ENCODE peak calls at places on chromosomes 2 and 18, in seven cellular contexts. One of them, this sample, is unnamed.

GRCh38 chr2:71667256-71668182 is 214.2 kb downstream of the DYSF start:
- DNase-seq in neural crest cell: peak
- DNase-seq in A549: no peak
- DNase-seq in HCT116: no peak
- DNase-seq in dorsolateral prefrontal cortex: no peak
- DNase-seq in psoas muscle: no peak
- DNase-seq in coronary artery: no peak
- DNase-seq in this sample: no peak

GRCh38 chr2:96802721-96803120 is 13.3 kb upstream of the CNNM3 start:
- DNase-seq in neural crest cell: no peak
- DNase-seq in A549: no peak
- DNase-seq in HCT116: no peak
- DNase-seq in dorsolateral prefrontal cortex: no peak
- DNase-seq in psoas muscle: peak
- DNase-seq in coronary artery: no peak
- DNase-seq in this sample: no peak

GRCh38 chr2:200188851-200189250 is 117.6 kb upstream of the SPATS2L start:
- DNase-seq in neural crest cell: no peak
- DNase-seq in A549: no peak
- DNase-seq in HCT116: no peak
- DNase-seq in dorsolateral prefrontal cortex: no peak
- DNase-seq in psoas muscle: no peak
- DNase-seq in coronary artery: no peak
- DNase-seq in this sample: no peak

GRCh38 chr2:121527009-121527682 is 3.5 kb upstream of the RNU4ATAC start:
- DNase-seq in neural crest cell: no peak
- DNase-seq in A549: no peak
- DNase-seq in HCT116: no peak
- DNase-seq in dorsolateral prefrontal cortex: no peak
- DNase-seq in psoas muscle: no peak
- DNase-seq in coronary artery: no peak
- DNase-seq in this sample: no peak

GRCh38 chr2:170813611-170814550 is 2.8 kb upstream of the GAD1 start:
- DNase-seq in neural crest cell: peak
- DNase-seq in A549: peak
- DNase-seq in HCT116: no peak
- DNase-seq in dorsolateral prefrontal cortex: no peak
- DNase-seq in psoas muscle: no peak
- DNase-seq in coronary artery: no peak
- DNase-seq in this sample: no peak

GRCh38 chr2:78145997-78146722 is 624.0 kb upstream of the LRRTM4 start:
- DNase-seq in neural crest cell: no peak
- DNase-seq in A549: no peak
- DNase-seq in HCT116: no peak
- DNase-seq in dorsolateral prefrontal cortex: no peak
- DNase-seq in psoas muscle: no peak
- DNase-seq in coronary artery: no peak
- DNase-seq in this sample: no peak

GRCh38 chr2:40653829-40654228 is 201.9 kb upstream of the SLC8A1 start:
- DNase-seq in neural crest cell: no peak
- DNase-seq in A549: no peak
- DNase-seq in HCT116: no peak
- DNase-seq in dorsolateral prefrontal cortex: no peak
- DNase-seq in psoas muscle: no peak
- DNase-seq in coronary artery: no peak
- DNase-seq in this sample: no peak

GRCh38 chr18:58669731-58670379 is 1.4 kb upstream of the MALT1 start:
- DNase-seq in neural crest cell: no peak
- DNase-seq in A549: peak
- DNase-seq in HCT116: peak
- DNase-seq in dorsolateral prefrontal cortex: no peak
- DNase-seq in psoas muscle: no peak
- DNase-seq in coronary artery: no peak
- DNase-seq in this sample: no peak

GRCh38 chr2:10424051-10424450 is 24.1 kb downstream of the ODC1 start:
- DNase-seq in neural crest cell: no peak
- DNase-seq in A549: no peak
- DNase-seq in HCT116: no peak
- DNase-seq in dorsolateral prefrontal cortex: no peak
- DNase-seq in psoas muscle: no peak
- DNase-seq in coronary artery: no peak
- DNase-seq in this sample: no peak

GRCh38 chr2:236180831-236181453 is 12.8 kb upstream of the GBX2 start:
- DNase-seq in neural crest cell: peak
- DNase-seq in A549: peak
- DNase-seq in HCT116: peak
- DNase-seq in dorsolateral prefrontal cortex: no peak
- DNase-seq in psoas muscle: no peak
- DNase-seq in coronary artery: peak
- DNase-seq in this sample: no peak
- TF ChIP-seq CTCF in neural crest cell: peak
- TF ChIP-seq CTCF in A549: peak
- TF ChIP-seq CTCF in HCT116: peak
- TF ChIP-seq CTCF in dorsolateral prefrontal cortex: peak
- TF ChIP-seq CTCF in psoas muscle: peak
- TF ChIP-seq CTCF in coronary artery: no peak
- TF ChIP-seq CTCF in this sample: peak

GRCh38 chr2:132424526-132425121 is 8.0 kb downstream of the GPR39 start:
- DNase-seq in neural crest cell: no peak
- DNase-seq in A549: no peak
- DNase-seq in HCT116: no peak
- DNase-seq in dorsolateral prefrontal cortex: no peak
- DNase-seq in psoas muscle: no peak
- DNase-seq in coronary artery: no peak
- DNase-seq in this sample: no peak
- TF ChIP-seq CTCF in neural crest cell: no peak
- TF ChIP-seq CTCF in A549: no peak
- TF ChIP-seq CTCF in HCT116: no peak
- TF ChIP-seq CTCF in dorsolateral prefrontal cortex: no peak
- TF ChIP-seq CTCF in psoas muscle: no peak
- TF ChIP-seq CTCF in coronary artery: no peak
- TF ChIP-seq CTCF in this sample: no peak

GRCh38 chr2:143284087-143284675 is 155.0 kb downstream of the ARHGAP15 start:
- DNase-seq in neural crest cell: no peak
- DNase-seq in A549: peak
- DNase-seq in HCT116: peak
- DNase-seq in dorsolateral prefrontal cortex: no peak
- DNase-seq in psoas muscle: no peak
- DNase-seq in coronary artery: no peak
- DNase-seq in this sample: no peak

GRCh38 chr2:143280097-143280757 is 151.0 kb downstream of the ARHGAP15 start:
- DNase-seq in neural crest cell: no peak
- DNase-seq in A549: no peak
- DNase-seq in HCT116: no peak
- DNase-seq in dorsolateral prefrontal cortex: no peak
- DNase-seq in psoas muscle: no peak
- DNase-seq in coronary artery: no peak
- DNase-seq in this sample: no peak

GRCh38 chr2:143279672-143280071 is 150.5 kb downstream of the ARHGAP15 start:
- DNase-seq in neural crest cell: no peak
- DNase-seq in A549: no peak
- DNase-seq in HCT116: no peak
- DNase-seq in dorsolateral prefrontal cortex: no peak
- DNase-seq in psoas muscle: no peak
- DNase-seq in coronary artery: no peak
- DNase-seq in this sample: no peak

GRCh38 chr2:143282684-143283083 is 153.5 kb downstream of the ARHGAP15 start:
- DNase-seq in neural crest cell: no peak
- DNase-seq in A549: no peak
- DNase-seq in HCT116: no peak
- DNase-seq in dorsolateral prefrontal cortex: no peak
- DNase-seq in psoas muscle: no peak
- DNase-seq in coronary artery: no peak
- DNase-seq in this sample: no peak
- TF ChIP-seq CTCF in neural crest cell: peak
- TF ChIP-seq CTCF in A549: no peak
- TF ChIP-seq CTCF in HCT116: no peak
- TF ChIP-seq CTCF in dorsolateral prefrontal cortex: no peak
- TF ChIP-seq CTCF in psoas muscle: no peak
- TF ChIP-seq CTCF in coronary artery: no peak
- TF ChIP-seq CTCF in this sample: peak

GRCh38 chr2:117553448-117553847 is 261.0 kb upstream of the DDX18 start:
- DNase-seq in neural crest cell: no peak
- DNase-seq in A549: no peak
- DNase-seq in HCT116: no peak
- DNase-seq in dorsolateral prefrontal cortex: no peak
- DNase-seq in psoas muscle: no peak
- DNase-seq in coronary artery: no peak
- DNase-seq in this sample: no peak

GRCh38 chr2:117557626-117558025 is 256.9 kb upstream of the DDX18 start:
- DNase-seq in neural crest cell: no peak
- DNase-seq in A549: no peak
- DNase-seq in HCT116: no peak
- DNase-seq in dorsolateral prefrontal cortex: no peak
- DNase-seq in psoas muscle: no peak
- DNase-seq in coronary artery: no peak
- DNase-seq in this sample: no peak

GRCh38 chr2:117551858-117552257 is 262.6 kb upstream of the DDX18 start:
- DNase-seq in neural crest cell: no peak
- DNase-seq in A549: no peak
- DNase-seq in HCT116: no peak
- DNase-seq in dorsolateral prefrontal cortex: no peak
- DNase-seq in psoas muscle: no peak
- DNase-seq in coronary artery: no peak
- DNase-seq in this sample: no peak

GRCh38 chr2:117555965-117556364 is 258.5 kb upstream of the DDX18 start:
- DNase-seq in neural crest cell: no peak
- DNase-seq in A549: no peak
- DNase-seq in HCT116: no peak
- DNase-seq in dorsolateral prefrontal cortex: no peak
- DNase-seq in psoas muscle: no peak
- DNase-seq in coronary artery: no peak
- DNase-seq in this sample: no peak
- TF ChIP-seq CTCF in neural crest cell: no peak
- TF ChIP-seq CTCF in A549: no peak
- TF ChIP-seq CTCF in HCT116: no peak
- TF ChIP-seq CTCF in dorsolateral prefrontal cortex: no peak
- TF ChIP-seq CTCF in psoas muscle: no peak
- TF ChIP-seq CTCF in coronary artery: no peak
- TF ChIP-seq CTCF in this sample: no peak

GRCh38 chr2:174004311-174004695 is 39.1 kb upstream of the SP3 start:
- DNase-seq in neural crest cell: no peak
- DNase-seq in A549: no peak
- DNase-seq in HCT116: no peak
- DNase-seq in dorsolateral prefrontal cortex: no peak
- DNase-seq in psoas muscle: no peak
- DNase-seq in coronary artery: no peak
- DNase-seq in this sample: no peak

GRCh38 chr2:174004900-174005605 is 39.9 kb upstream of the SP3 start:
- DNase-seq in neural crest cell: no peak
- DNase-seq in A549: no peak
- DNase-seq in HCT116: no peak
- DNase-seq in dorsolateral prefrontal cortex: no peak
- DNase-seq in psoas muscle: peak
- DNase-seq in coronary artery: no peak
- DNase-seq in this sample: no peak

GRCh38 chr2:174005801-174006419 is 40.7 kb upstream of the SP3 start:
- DNase-seq in neural crest cell: no peak
- DNase-seq in A549: no peak
- DNase-seq in HCT116: no peak
- DNase-seq in dorsolateral prefrontal cortex: no peak
- DNase-seq in psoas muscle: no peak
- DNase-seq in coronary artery: no peak
- DNase-seq in this sample: no peak

GRCh38 chr2:174002679-174003078 is 37.5 kb upstream of the SP3 start:
- DNase-seq in neural crest cell: no peak
- DNase-seq in A549: no peak
- DNase-seq in HCT116: no peak
- DNase-seq in dorsolateral prefrontal cortex: no peak
- DNase-seq in psoas muscle: no peak
- DNase-seq in coronary artery: no peak
- DNase-seq in this sample: no peak

GRCh38 chr2:174003635-174004310 is 38.6 kb upstream of the SP3 start:
- DNase-seq in neural crest cell: no peak
- DNase-seq in A549: no peak
- DNase-seq in HCT116: no peak
- DNase-seq in dorsolateral prefrontal cortex: no peak
- DNase-seq in psoas muscle: no peak
- DNase-seq in coronary artery: no peak
- DNase-seq in this sample: no peak
- TF ChIP-seq CTCF in neural crest cell: no peak
- TF ChIP-seq CTCF in A549: no peak
- TF ChIP-seq CTCF in HCT116: no peak
- TF ChIP-seq CTCF in dorsolateral prefrontal cortex: peak
- TF ChIP-seq CTCF in psoas muscle: peak
- TF ChIP-seq CTCF in coronary artery: no peak
- TF ChIP-seq CTCF in this sample: no peak

DNA sequence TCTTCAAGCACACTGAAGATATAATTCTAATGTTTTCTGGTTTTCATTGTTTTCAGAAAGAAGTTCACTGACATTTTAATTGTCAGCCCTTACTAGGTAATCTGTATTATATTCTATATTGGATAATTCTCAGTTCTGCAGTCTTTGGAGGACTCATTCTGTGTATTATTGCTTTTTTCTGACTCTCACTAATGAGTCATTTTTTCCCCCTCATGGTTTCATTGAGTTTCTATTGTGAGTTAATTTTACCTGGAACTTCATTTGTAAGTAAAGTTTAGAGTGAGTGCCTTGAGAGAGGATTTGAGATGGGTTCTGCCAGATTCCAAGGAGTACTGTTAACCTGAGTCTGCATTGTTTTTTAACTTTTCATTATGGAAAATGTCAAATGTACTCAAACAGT is 90.4 kb upstream of the LYPD1 start:
- DNase-seq in neural crest cell: no peak
- DNase-seq in A549: no peak
- DNase-seq in HCT116: no peak
- DNase-seq in dorsolateral prefrontal cortex: no peak
- DNase-seq in psoas muscle: no peak
- DNase-seq in coronary artery: no peak
- DNase-seq in this sample: no peak
- TF ChIP-seq CTCF in neural crest cell: no peak
- TF ChIP-seq CTCF in A549: no peak
- TF ChIP-seq CTCF in HCT116: no peak
- TF ChIP-seq CTCF in dorsolateral prefrontal cortex: no peak
- TF ChIP-seq CTCF in psoas muscle: no peak
- TF ChIP-seq CTCF in coronary artery: no peak
- TF ChIP-seq CTCF in this sample: no peak

GRCh38 chr2:198052741-198053140 is 248.3 kb downstream of the PLCL1 start:
- DNase-seq in neural crest cell: no peak
- DNase-seq in A549: no peak
- DNase-seq in HCT116: no peak
- DNase-seq in dorsolateral prefrontal cortex: no peak
- DNase-seq in psoas muscle: no peak
- DNase-seq in coronary artery: no peak
- DNase-seq in this sample: no peak

GRCh38 chr2:198053173-198053572 is 248.8 kb downstream of the PLCL1 start:
- DNase-seq in neural crest cell: no peak
- DNase-seq in A549: no peak
- DNase-seq in HCT116: no peak
- DNase-seq in dorsolateral prefrontal cortex: no peak
- DNase-seq in psoas muscle: no peak
- DNase-seq in coronary artery: no peak
- DNase-seq in this sample: no peak

GRCh38 chr2:198053776-198054175 is 249.4 kb downstream of the PLCL1 start:
- DNase-seq in neural crest cell: no peak
- DNase-seq in A549: no peak
- DNase-seq in HCT116: no peak
- DNase-seq in dorsolateral prefrontal cortex: no peak
- DNase-seq in psoas muscle: no peak
- DNase-seq in coronary artery: no peak
- DNase-seq in this sample: no peak

GRCh38 chr2:198055726-198056125 is 251.3 kb downstream of the PLCL1 start:
- DNase-seq in neural crest cell: no peak
- DNase-seq in A549: no peak
- DNase-seq in HCT116: no peak
- DNase-seq in dorsolateral prefrontal cortex: no peak
- DNase-seq in psoas muscle: no peak
- DNase-seq in coronary artery: no peak
- DNase-seq in this sample: no peak

GRCh38 chr2:198054299-198054698 is 249.9 kb downstream of the PLCL1 start:
- DNase-seq in neural crest cell: no peak
- DNase-seq in A549: peak
- DNase-seq in HCT116: peak
- DNase-seq in dorsolateral prefrontal cortex: no peak
- DNase-seq in psoas muscle: no peak
- DNase-seq in coronary artery: no peak
- DNase-seq in this sample: no peak
- TF ChIP-seq CTCF in neural crest cell: peak
- TF ChIP-seq CTCF in A549: no peak
- TF ChIP-seq CTCF in HCT116: peak
- TF ChIP-seq CTCF in dorsolateral prefrontal cortex: peak
- TF ChIP-seq CTCF in psoas muscle: peak
- TF ChIP-seq CTCF in coronary artery: no peak
- TF ChIP-seq CTCF in this sample: no peak